ENCODE peak calls at places on chromosomes 16 and 17, in seven cellular contexts. A is HCT116, C is H1, S is SK-N-SH, X is HepG2, T is K562, D is GM12878. K is an unnamed sample.
A peak's percentile ranks its signal among the peaks of the same experiment; 100 is the strongest.

GRCh38 chr17:78291944-78292910 is 60.8 kb downstream of the TMEM235 start:
- DNase-seq in A (no peak), S (peak; percentile 57), X (no peak), C (no peak), D (no peak), T (no peak), K (no peak)

GRCh38 chr16:11583171-11583570 is 3.5 kb downstream of the LITAF start:
- DNase-seq in S (no peak), T (no peak), D (no peak), C (no peak), A (no peak), X (no peak), K (no peak)

GRCh38 chr16:82835487-82836160 is 208.9 kb downstream of the CDH13 start:
- DNase-seq in S (no peak), T (no peak), C (peak; percentile 44), X (no peak), A (no peak), D (no peak), K (peak; percentile 7)

GRCh38 chr16:82633964-82634600 is 7.3 kb downstream of the CDH13 start:
- DNase-seq in D (no peak), X (no peak), S (no peak), C (no peak), T (no peak), A (no peak), K (no peak)

GRCh38 chr17:61313515-61314326 is 85.9 kb upstream of the TBX2 start:
- DNase-seq in D (no peak), S (no peak), A (no peak), C (no peak), T (no peak), X (no peak), K (no peak)

GRCh38 chr16:52499061-52499460 is 47.9 kb downstream of the TOX3 start:
- DNase-seq in D (no peak), S (no peak), C (no peak), T (no peak), X (no peak), A (no peak), K (no peak)

GRCh38 chr16:14264560-14264959 is 193.4 kb downstream of the MRTFB start:
- DNase-seq in X (no peak), D (no peak), T (no peak), C (no peak), A (no peak), S (no peak), K (no peak)

GRCh38 chr16:12578001-12578400 is 225.7 kb downstream of the CPPED1 start:
- DNase-seq in T (no peak), X (no peak), S (no peak), C (no peak), A (no peak), D (no peak), K (no peak)

GRCh38 chr17:77408284-77408683 is 267.5 kb downstream of the SEC14L1 start:
- DNase-seq in D (no peak), C (no peak), X (no peak), S (no peak), T (no peak), A (no peak), K (no peak)

GRCh38 chr17:55038291-55038690 is 69.7 kb downstream of the STXBP4 start:
- DNase-seq in C (no peak), S (no peak), A (no peak), X (no peak), T (no peak), D (no peak), K (no peak)

GRCh38 chr16:73878616-73879015 is 418.0 kb upstream of the PSMD7 start:
- DNase-seq in S (peak; percentile 46), X (peak; percentile 58), D (peak; percentile 3), T (no peak), C (no peak), A (peak; percentile 52), K (peak; percentile 79)

GRCh38 chr16:83348991-83349390 is 458.8 kb upstream of the HSBP1 start:
- DNase-seq in C (no peak), X (no peak), S (no peak), D (no peak), A (no peak), T (no peak), K (no peak)

GRCh38 chr17:59311051-59311468 is 20.4 kb upstream of the YPEL2 start:
- DNase-seq in S (peak; percentile 81), A (peak; percentile 78), C (no peak), D (peak; percentile 28), T (peak; percentile 73), X (peak; percentile 79), K (peak; percentile 84)

GRCh38 chr16:57944961-57945739 is 25.8 kb downstream of the CNGB1 start:
- DNase-seq in S (no peak), T (no peak), D (no peak), A (no peak), X (no peak), C (no peak), K (no peak)

GRCh38 chr17:50832267-50833227 is 2.8 kb upstream of the WFIKKN2 start:
- DNase-seq in C (no peak), S (no peak), T (no peak), X (no peak), D (no peak), A (no peak), K (no peak)

GRCh38 chr16:85227262-85227923 is 115.1 kb upstream of the CIBAR2 start:
- DNase-seq in X (no peak), S (no peak), T (no peak), D (peak; percentile 98), C (no peak), A (no peak), K (no peak)

GRCh38 chr17:36072431-36073121 is 8.5 kb downstream of the CCL18 start:
- DNase-seq in A (peak; percentile 24), S (peak; percentile 62), T (peak; percentile 80), D (peak; percentile 69), C (peak; percentile 88), X (peak; percentile 52), K (no peak)

GRCh38 chr17:32609085-32609484 is 122.3 kb downstream of the CDK5R1 start:
- DNase-seq in C (no peak), D (peak; percentile 59), X (peak; percentile 6), T (no peak), S (peak; percentile 50), A (peak; percentile 31), K (peak; percentile 46)

GRCh38 chr16:52861614-52862022 is 191.1 kb downstream of the CHD9NB start:
- DNase-seq in C (peak; percentile 51), T (no peak), S (peak; percentile 5), X (peak; percentile 65), A (peak; percentile 4), D (no peak), K (peak; percentile 36)

GRCh38 chr17:82808921-82809905 is 30.6 kb downstream of the ZNF750 start:
- DNase-seq in X (no peak), T (no peak), A (no peak), C (no peak), S (no peak), D (no peak), K (no peak)

GRCh38 chr17:50792132-50792531 is 24.8 kb upstream of the ANKRD40CL start:
- DNase-seq in T (no peak), S (no peak), A (no peak), X (no peak), D (no peak), C (no peak), K (no peak)

GRCh38 chr16:49485663-49486062 is 112.1 kb downstream of the C16orf78 start:
- DNase-seq in S (no peak), D (no peak), X (no peak), A (no peak), C (no peak), T (no peak), K (no peak)

GRCh38 chr16:14015948-14016347 is 55.2 kb upstream of the MRTFB start:
- DNase-seq in S (no peak), X (no peak), C (no peak), T (no peak), A (no peak), D (no peak), K (no peak)

GRCh38 chr17:47776330-47777197 is 43.5 kb downstream of the TBX21 start:
- DNase-seq in C (no peak), S (peak; percentile 81), A (peak; percentile 54), D (no peak), X (peak; percentile 47), T (peak; percentile 74), K (peak; percentile 72)

GRCh38 chr17:74484066-74484465 is 17.6 kb downstream of the CD300A start:
- DNase-seq in A (no peak), T (no peak), D (no peak), S (peak; percentile 16), X (no peak), C (no peak), K (no peak)

GRCh38 chr17:64491995-64492394 is 4.9 kb downstream of the POLG2 start:
- DNase-seq in T (no peak), A (no peak), S (no peak), X (no peak), D (no peak), C (no peak), K (no peak)

GRCh38 chr16:12551530-12551929 is 252.2 kb downstream of the CPPED1 start:
- DNase-seq in S (no peak), T (no peak), A (no peak), C (no peak), D (no peak), X (no peak), K (no peak)

GRCh38 chr16:30351001-30351441 is 4.1 kb downstream of the CD2BP2 start:
- DNase-seq in C (no peak), X (no peak), D (no peak), T (no peak), S (no peak), A (no peak), K (no peak)
- TF ChIP-seq JUND in C (no peak), X (no peak), D (no peak), T (no peak), S (no peak), A (no peak), K (no peak)

DNA sequence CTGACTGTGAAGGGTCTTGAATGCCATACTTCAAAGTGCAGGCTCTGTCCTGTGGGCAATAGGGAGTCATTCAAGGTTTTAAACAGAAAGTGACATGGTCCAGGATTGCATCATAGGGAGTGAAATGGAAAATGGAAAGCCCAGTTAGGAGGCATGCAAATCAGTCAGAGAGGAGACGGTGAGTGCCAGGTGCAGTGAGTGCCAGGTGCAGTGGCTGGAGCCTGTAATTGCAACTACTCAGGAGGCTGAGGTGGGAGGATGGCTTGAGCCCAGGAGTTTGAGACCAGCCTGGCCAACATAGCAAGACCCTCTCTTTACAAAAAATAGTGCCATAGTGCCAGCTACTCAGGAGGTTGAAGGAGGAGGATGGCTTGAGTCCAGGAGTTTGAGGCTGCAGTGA is 35.2 kb upstream of the SIAH1 start:
- DNase-seq in S (no peak), X (no peak), C (no peak), D (no peak), A (no peak), T (no peak), K (no peak)
- TF ChIP-seq JUND in S (no peak), X (no peak), C (no peak), D (no peak), A (no peak), T (no peak), K (no peak)

GRCh38 chr16:80739523-80739922 is 64.9 kb downstream of the CDYL2 start:
- DNase-seq in S (no peak), C (no peak), T (no peak), A (no peak), D (no peak), X (no peak), K (no peak)
- TF ChIP-seq JUND in S (no peak), C (no peak), T (no peak), A (no peak), D (no peak), X (no peak), K (no peak)

DNA sequence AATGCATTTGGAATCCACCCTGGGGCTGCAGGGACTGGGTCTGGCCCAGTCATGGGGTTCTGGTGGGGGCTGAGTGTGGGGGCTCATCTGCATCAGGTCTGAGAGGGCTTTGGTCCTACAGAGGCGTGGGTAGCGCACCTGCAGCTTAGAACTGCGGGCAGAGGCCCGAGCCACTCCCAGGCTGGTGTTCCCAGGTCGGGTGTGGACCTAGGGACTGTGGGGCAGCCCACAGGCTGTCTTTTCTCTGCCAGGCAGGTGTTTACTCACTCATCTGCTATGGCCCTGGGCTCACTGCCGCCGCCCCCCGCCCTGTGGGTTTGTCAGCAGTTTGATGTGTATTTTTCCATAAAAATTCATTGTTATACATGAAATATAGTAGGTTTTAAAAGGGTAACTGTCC is 27.0 kb upstream of the DOC2B start:
- DNase-seq in C (no peak), D (no peak), A (no peak), X (no peak), S (no peak), T (no peak), K (no peak)
- TF ChIP-seq JUND in C (no peak), D (no peak), A (no peak), X (no peak), S (no peak), T (no peak), K (no peak)

K was measured in T47D.